ENCODE peak calls at places on chromosomes 12 and 14, in six cellular contexts. W is psoas muscle, Q is neural progenitor cell, Y is thoracic aorta, N is cardiac muscle cell, C is heart left ventricle. Z is an unnamed sample.

GRCh38 chr12:68491204-68491960 is 119.3 kb upstream of the RAP1B start:
- DNase-seq in W (no peak), N (no peak), C (no peak), Q (no peak), Y (no peak), Z (no peak)

GRCh38 chr14:98198385-98198784 is 1073.6 kb downstream of the BCL11B start:
- DNase-seq in C (no peak), Q (no peak), N (no peak), Y (no peak), W (no peak), Z (no peak)

GRCh38 chr12:89448526-89448925 is 76.1 kb downstream of the GALNT4 start:
- DNase-seq in Q (no peak), N (no peak), W (no peak), C (no peak), Y (no peak), Z (no peak)

GRCh38 chr14:79542121-79542520 is 669.2 kb downstream of the DIO2 start:
- DNase-seq in W (no peak), Y (no peak), Q (no peak), N (no peak), C (no peak), Z (no peak)

GRCh38 chr12:62605972-62606371 is 139.3 kb downstream of the MON2 start:
- DNase-seq in W (no peak), N (no peak), Y (no peak), C (no peak), Q (peak; percentile 40), Z (no peak)

GRCh38 chr12:68675098-68675842 is 11.5 kb upstream of the NUP107 start:
- DNase-seq in C (no peak), W (no peak), Q (peak; percentile 30), N (no peak), Y (no peak), Z (no peak)

GRCh38 chr14:61343471-61343870 is 22.1 kb downstream of the PRKCH start:
- DNase-seq in Y (no peak), W (no peak), N (no peak), C (no peak), Q (no peak), Z (no peak)

GRCh38 chr14:77889971-77890442 is 90.1 kb downstream of the ADCK1 start:
- DNase-seq in W (no peak), C (no peak), Q (no peak), N (no peak), Y (no peak), Z (no peak)

GRCh38 chr14:59177229-59177628 is 11.2 kb upstream of the DAAM1 start:
- DNase-seq in N (no peak), W (no peak), Y (no peak), Q (no peak), C (no peak), Z (no peak)

GRCh38 chr14:25406818-25407217 is 356.9 kb upstream of the STXBP6 start:
- DNase-seq in N (peak; percentile 79), C (no peak), W (no peak), Y (no peak), Q (peak; percentile 76), Z (no peak)

GRCh38 chr14:95741051-95741490 is 27.1 kb upstream of the TCL1A start:
- DNase-seq in C (no peak), Q (no peak), W (no peak), N (peak; percentile 9), Y (no peak), Z (no peak)

GRCh38 chr14:28142400-28143015 is 624.1 kb upstream of the FOXG1 start:
- DNase-seq in Q (peak; percentile 19), C (no peak), W (no peak), N (peak; percentile 31), Y (no peak), Z (no peak)

GRCh38 chr12:102879144-102879763 is 37.8 kb downstream of the PAH start:
- DNase-seq in Q (peak; percentile 86), W (peak; percentile 22), N (peak; percentile 24), Y (no peak), C (no peak), Z (no peak)

GRCh38 chr12:87656311-87656710 is 372.9 kb downstream of the C12orf50 start:
- DNase-seq in Q (peak; percentile 29), W (no peak), Y (no peak), C (no peak), N (no peak), Z (no peak)

GRCh38 chr12:27013606-27014084 is 539 bp downstream of the TM7SF3 start:
- DNase-seq in N (peak; percentile 32), C (no peak), Q (peak; percentile 41), Y (no peak), W (no peak), Z (no peak)

GRCh38 chr12:56150563-56150962 is 1.8 kb upstream of the MYL6B start:
- DNase-seq in W (no peak), C (no peak), Q (no peak), N (no peak), Y (no peak), Z (no peak)

GRCh38 chr12:92992041-92992440 is 62.9 kb upstream of the EEA1 start:
- DNase-seq in Y (no peak), Q (no peak), W (no peak), N (no peak), C (no peak), Z (no peak)

GRCh38 chr12:65511134-65511912 is 232.8 kb downstream of the MSRB3 start:
- DNase-seq in N (no peak), C (no peak), W (no peak), Y (no peak), Q (no peak), Z (no peak)

GRCh38 chr12:54125950-54126695 is 62.7 kb downstream of the SMUG1 start:
- DNase-seq in Y (no peak), N (no peak), Q (peak; percentile 54), C (no peak), W (peak; percentile 55), Z (no peak)

GRCh38 chr14:98186140-98186539 is 1085.9 kb downstream of the BCL11B start:
- DNase-seq in W (no peak), Q (no peak), C (no peak), N (no peak), Y (no peak), Z (no peak)

GRCh38 chr14:71716371-71716770 is 215.9 kb upstream of the RGS6 start:
- DNase-seq in C (no peak), Q (no peak), W (no peak), N (no peak), Y (no peak), Z (no peak)

GRCh38 chr12:106195638-106196037 is 52.2 kb downstream of the CKAP4 start:
- DNase-seq in Y (peak; percentile 28), W (peak; percentile 79), Q (no peak), N (peak; percentile 18), C (no peak), Z (peak; percentile 87)

GRCh38 chr14:33682746-33683145 is 268.1 kb downstream of the EGLN3 start:
- DNase-seq in N (no peak), W (peak; percentile 50), C (no peak), Q (no peak), Y (no peak), Z (peak; percentile 80)

GRCh38 chr12:109735825-109736551 is 22.4 kb downstream of the FAM222A start:
- DNase-seq in C (peak; percentile 59), Y (no peak), Q (no peak), W (peak; percentile 1), N (no peak), Z (no peak)

GRCh38 chr14:49972199-49972671 is 79.4 kb downstream of the ARF6 start:
- DNase-seq in Y (no peak), W (no peak), N (no peak), Q (no peak), C (no peak), Z (no peak)

GRCh38 chr12:86212970-86213369 is 43.2 kb downstream of the MGAT4C start:
- DNase-seq in C (no peak), Q (no peak), N (no peak), Y (no peak), W (no peak), Z (no peak)

GRCh38 chr12:20601668-20602280 is 93.4 kb upstream of the SLCO1C1 start:
- DNase-seq in N (peak; percentile 50), C (no peak), W (no peak), Y (no peak), Q (peak; percentile 14), Z (no peak)

GRCh38 chr14:71060274-71060673 is 153.0 kb downstream of the PCNX1 start:
- DNase-seq in Q (no peak), C (no peak), N (no peak), Y (no peak), W (no peak), Z (no peak)

GRCh38 chr12:104219361-104219892 is 3.8 kb downstream of the TXNRD1 start:
- DNase-seq in C (no peak), W (no peak), Y (no peak), N (no peak), Q (no peak), Z (no peak)

GRCh38 chr12:15152456-15152855 is 68.8 kb downstream of the RERG start:
- DNase-seq in Q (no peak), W (no peak), Y (no peak), N (no peak), C (no peak), Z (no peak)
- TF ChIP-seq CTCF in Q (peak; percentile 17), W (peak; percentile 17), Y (peak; percentile 47), N (peak; percentile 28), C (peak; percentile 11), Z (no peak)

GRCh38 chr12:34292736-34293625 is 270.7 kb downstream of the ALG10 start:
- DNase-seq in Y (no peak), C (peak; percentile 38), Q (no peak), N (no peak), W (no peak), Z (peak; percentile 52)
- H3K27ac ChIP-seq in Y (no peak overlapping the region), C (no peak overlapping the region), Q (no peak overlapping the region), N (no peak overlapping the region), W (no peak overlapping the region), Z (no peak overlapping the region)

GRCh38 chr14:74516451-74517155 is 23.0 kb downstream of the ISCA2 start:
- DNase-seq in W (no peak), N (no peak), Q (peak; percentile 27), C (peak; percentile 10), Y (no peak), Z (no peak)

GRCh38 chr14:74512431-74512830 is 18.9 kb downstream of the ISCA2 start:
- DNase-seq in C (no peak), Y (no peak), W (no peak), N (no peak), Q (no peak), Z (no peak)

GRCh38 chr14:74511966-74512365 is 18.4 kb downstream of the ISCA2 start:
- DNase-seq in Q (no peak), N (no peak), C (no peak), W (no peak), Y (peak; percentile 46), Z (no peak)

GRCh38 chr14:74515891-74516412 is 22.4 kb downstream of the ISCA2 start:
- DNase-seq in Y (no peak), W (no peak), N (no peak), Q (no peak), C (peak; percentile 36), Z (no peak)

DNA sequence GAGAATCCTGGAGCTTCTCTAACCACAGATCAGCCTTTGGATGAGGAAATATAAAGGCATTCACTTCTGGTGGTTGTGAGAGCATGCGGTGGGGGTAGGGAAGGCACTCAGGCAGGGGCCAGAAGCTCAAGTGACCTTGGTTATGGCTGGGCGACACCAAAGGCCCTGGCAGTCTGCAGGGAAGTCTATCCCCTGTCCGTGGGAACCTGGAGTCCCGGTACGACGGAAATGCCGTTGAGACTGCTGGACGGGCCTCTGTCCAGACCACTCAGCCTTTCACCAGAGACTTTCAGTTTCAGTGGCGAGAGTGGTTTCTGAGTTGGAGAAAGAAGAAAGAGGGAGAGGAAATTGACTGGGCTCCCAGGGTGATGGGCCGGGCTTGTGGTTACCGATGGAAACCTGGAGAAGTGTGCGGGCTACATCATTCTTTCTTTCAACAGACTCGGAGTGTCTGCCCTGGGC is 20.9 kb downstream of the ISCA2 start:
- DNase-seq in W (peak; percentile 70), N (no peak), Q (no peak), C (peak; percentile 60), Y (no peak), Z (no peak)
- H3K4me3 ChIP-seq in W (no peak overlapping the region), N (no peak overlapping the region), Q (no peak overlapping the region), C (peak overlapping the region; percentile 16), Y (peak overlapping the region; percentile 38), Z (no peak overlapping the region)

GRCh38 chr14:66401447-66402095 is 84.6 kb upstream of the CCDC196 start:
- DNase-seq in N (no peak), W (no peak), Y (no peak), Q (peak; percentile 17), C (no peak), Z (no peak)
- TF ChIP-seq CTCF in N (peak; percentile 35), W (peak; percentile 29), Y (peak; percentile 13), Q (peak; percentile 47), C (peak; percentile 57), Z (no peak)

Z was measured in coronary artery.